ENCODE peak calls at places on chromosome 22, in five cellular contexts. D is Caco-2, B is PC-9, F is mammary epithelial cell, U is uterus. C is an unnamed sample. For H3K9me3, the result is how much of the 10 kb centered on the place peaks cover.

GRCh38 chr22:42553475-42554361 is at the start of gene SERHL2:
- DNase-seq in D (peak), B (peak), F (peak), U (peak), C (peak)

GRCh38 chr22:50076646-50077624 is 8.3 kb downstream of the MLC1 start:
- DNase-seq in D (no peak), B (no peak), F (no peak), U (no peak), C (no peak)

GRCh38 chr22:48489551-48490512 is 1337.8 kb downstream of the BRD1 start:
- DNase-seq in D (peak), B (no peak), F (no peak), U (no peak), C (no peak)

GRCh38 chr22:35312198-35313059 is 12.7 kb downstream of the TOM1 start:
- DNase-seq in D (peak), B (peak), F (peak), U (no peak), C (no peak)

GRCh38 chr22:29383740-29384139 is 4.6 kb downstream of the AP1B1 start:
- DNase-seq in D (peak), B (no peak), F (no peak), U (no peak), C (no peak)

GRCh38 chr22:37292641-37293040 is 10.3 kb downstream of the CYTH4 start:
- DNase-seq in D (no peak), B (no peak), F (no peak), U (no peak), C (no peak)

GRCh38 chr22:37416806-37417205 is 10.5 kb downstream of the ELFN2 start:
- DNase-seq in D (no peak), B (peak), F (no peak), U (no peak), C (no peak)

GRCh38 chr22:36371920-36372319 is 15.8 kb downstream of the MYH9 start:
- DNase-seq in D (no peak), B (no peak), F (no peak), U (no peak), C (no peak)

GRCh38 chr22:36301384-36301828 is 48.5 kb downstream of the APOL1 start:
- DNase-seq in D (peak), B (peak), F (peak), U (peak), C (peak)

GRCh38 chr22:50347157-50347556 is 4.0 kb downstream of the PPP6R2 start:
- DNase-seq in D (no peak), B (no peak), F (no peak), U (no peak), C (no peak)

GRCh38 chr22:39254789-39255298 is 10.1 kb upstream of the PDGFB start:
- DNase-seq in D (no peak), B (peak), F (peak), U (no peak), C (no peak)

GRCh38 chr22:38249301-38249700 is 23.5 kb downstream of the TMEM184B start:
- DNase-seq in D (no peak), B (no peak), F (no peak), U (no peak), C (no peak)

GRCh38 chr22:30565341-30565740 is 9.1 kb downstream of the GAL3ST1 start:
- DNase-seq in D (no peak), B (no peak), F (no peak), U (no peak), C (no peak)

GRCh38 chr22:37601540-37602442 is 6.8 kb upstream of the GGA1 start:
- DNase-seq in D (peak), B (peak), F (peak), U (no peak), C (no peak)

GRCh38 chr22:34812631-34813030 is 253.3 kb upstream of the ISX start:
- DNase-seq in D (no peak), B (no peak), F (peak), U (no peak), C (no peak)

GRCh38 chr22:49543876-49544275 is 283.8 kb downstream of the BRD1 start:
- DNase-seq in D (no peak), B (no peak), F (no peak), U (no peak), C (no peak)

GRCh38 chr22:49656291-49656851 is 171.3 kb downstream of the BRD1 start:
- DNase-seq in D (no peak), B (no peak), F (no peak), U (no peak), C (no peak)

GRCh38 chr22:28268176-28268575 is 349.1 kb upstream of the PITPNB start:
- DNase-seq in D (no peak), B (no peak), F (peak), U (no peak), C (no peak)

GRCh38 chr22:44442856-44443595 is 55.0 kb downstream of the RTL6 start:
- DNase-seq in D (no peak), B (no peak), F (no peak), U (no peak), C (no peak)

GRCh38 chr22:29838599-29838956 is 504 bp upstream of the ASCC2 start:
- DNase-seq in D (no peak), B (no peak), F (no peak), U (no peak), C (no peak)

GRCh38 chr22:22884010-22884887 is 3.4 kb upstream of the IGLL5 start:
- DNase-seq in D (peak), B (peak), F (peak), U (no peak), C (no peak)

GRCh38 chr22:48535868-48536690 is 1291.6 kb downstream of the BRD1 start:
- DNase-seq in D (no peak), B (no peak), F (no peak), U (no peak), C (no peak)

GRCh38 chr22:49026476-49027121 is 801.1 kb downstream of the BRD1 start:
- DNase-seq in D (no peak), B (no peak), F (no peak), U (no peak), C (no peak)

GRCh38 chr22:35464399-35464798 is 64.5 kb downstream of the MCM5 start:
- DNase-seq in D (no peak), B (no peak), F (no peak), U (no peak), C (no peak)

GRCh38 chr22:39135092-39135896 is 17.2 kb downstream of the CBX7 start:
- DNase-seq in D (peak), B (peak), F (peak), U (no peak), C (no peak)

GRCh38 chr22:36021649-36022048 is 7.0 kb downstream of the RBFOX2 start:
- DNase-seq in D (no peak), B (no peak), F (no peak), U (no peak), C (no peak)

GRCh38 chr22:43013355-43014061 is 1.4 kb downstream of the PACSIN2 start:
- DNase-seq in D (no peak), B (peak), F (peak), U (no peak), C (no peak)

GRCh38 chr22:49676783-49677494 is 150.7 kb downstream of the BRD1 start:
- DNase-seq in D (no peak), B (no peak), F (no peak), U (no peak), C (no peak)

GRCh38 chr22:40224702-40225101 is 47.0 kb downstream of the TNRC6B start:
- DNase-seq in D (no peak), B (no peak), F (no peak), U (no peak), C (no peak)

GRCh38 chr22:24107668-24108067 is 73.6 kb upstream of the SUSD2 start:
- DNase-seq in D (no peak), B (no peak), F (peak), U (peak), C (peak)

GRCh38 chr22:23878219-23878618 is 16.0 kb upstream of the MIF start:
- DNase-seq in D (no peak), B (no peak), F (no peak), U (no peak), C (no peak)

GRCh38 chr22:37284807-37285355 is 2.6 kb downstream of the CYTH4 start:
- DNase-seq in D (no peak), B (no peak), F (no peak), U (no peak), C (no peak)

GRCh38 chr22:47116426-47117341 is 354.2 kb downstream of the TBC1D22A start:
- DNase-seq in D (peak), B (no peak), F (no peak), U (peak), C (no peak)
- TF ChIP-seq CTCF in D (no peak), B (no peak), F (no peak), U (no peak), C (no peak)

GRCh38 chr22:45859231-45860161 is 117.5 kb downstream of the WNT7B start:
- DNase-seq in D (no peak), B (no peak), F (no peak), U (no peak), C (no peak)

GRCh38 chr22:45855961-45856360 is 121.0 kb downstream of the WNT7B start:
- DNase-seq in D (no peak), B (no peak), F (no peak), U (no peak), C (no peak)

GRCh38 chr22:45861259-45861658 is 115.7 kb downstream of the WNT7B start:
- DNase-seq in D (no peak), B (no peak), F (no peak), U (no peak), C (no peak)

GRCh38 chr22:45860201-45860600 is 116.8 kb downstream of the WNT7B start:
- DNase-seq in D (no peak), B (no peak), F (no peak), U (no peak), C (no peak)

GRCh38 chr22:45857519-45857918 is 119.4 kb downstream of the WNT7B start:
- DNase-seq in D (no peak), B (no peak), F (no peak), U (no peak), C (no peak)
- H3K9me3 ChIP-seq in D (under half), B (under half), F (under half), U (under half), C (under half)

GRCh38 chr22:17896552-17896951 is 122.3 kb upstream of the BID start:
- DNase-seq in D (peak), B (no peak), F (no peak), U (no peak), C (no peak)
- TF ChIP-seq CTCF in D (peak), B (peak), F (peak), U (no peak), C (peak)

GRCh38 chr22:47287516-47287915 is 525.1 kb downstream of the TBC1D22A start:
- DNase-seq in D (no peak), B (no peak), F (no peak), U (no peak), C (no peak)

GRCh38 chr22:47284822-47285221 is 522.4 kb downstream of the TBC1D22A start:
- DNase-seq in D (no peak), B (no peak), F (no peak), U (no peak), C (no peak)

GRCh38 chr22:47288640-47289039 is 526.2 kb downstream of the TBC1D22A start:
- DNase-seq in D (peak), B (no peak), F (no peak), U (peak), C (no peak)

GRCh38 chr22:47285981-47286380 is 523.5 kb downstream of the TBC1D22A start:
- DNase-seq in D (no peak), B (no peak), F (no peak), U (no peak), C (no peak)

GRCh38 chr22:47286590-47286989 is 524.1 kb downstream of the TBC1D22A start:
- DNase-seq in D (no peak), B (no peak), F (no peak), U (no peak), C (no peak)
- H3K9me3 ChIP-seq in D (under half), B (under half), F (under half), U (under half), C (under half)

DNA sequence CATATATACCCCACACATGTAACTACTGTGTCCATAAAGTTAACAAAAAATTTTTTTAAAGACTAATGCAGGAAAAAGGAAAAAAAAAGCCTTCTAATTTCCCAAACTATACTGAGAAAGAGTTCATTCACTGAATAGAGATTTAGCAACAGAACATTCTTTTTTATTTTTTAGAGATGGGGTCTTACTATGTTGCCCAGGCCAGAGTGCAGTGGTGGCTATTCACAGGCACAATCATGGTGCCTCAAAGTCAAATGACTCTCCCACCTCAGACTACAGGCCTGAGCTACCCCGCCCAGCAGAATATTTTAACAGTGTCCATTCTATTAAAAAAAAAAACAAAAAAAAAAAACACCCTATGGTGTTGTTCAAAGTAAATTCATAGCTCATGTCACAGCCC is 25.7 kb downstream of the DGCR2 start:
- DNase-seq in D (no peak), B (no peak), F (no peak), U (no peak), C (no peak)
- TF ChIP-seq CTCF in D (no peak), B (no peak), F (no peak), U (no peak), C (no peak)

GRCh38 chr22:16970446-16970845 is 37.6 kb downstream of the GAB4 start:
- DNase-seq in D (no peak), B (no peak), F (no peak), U (no peak), C (no peak)
- H3K9me3 ChIP-seq in D (under half), B (under half), F (under half), U (under half), C (half or more)

DNA sequence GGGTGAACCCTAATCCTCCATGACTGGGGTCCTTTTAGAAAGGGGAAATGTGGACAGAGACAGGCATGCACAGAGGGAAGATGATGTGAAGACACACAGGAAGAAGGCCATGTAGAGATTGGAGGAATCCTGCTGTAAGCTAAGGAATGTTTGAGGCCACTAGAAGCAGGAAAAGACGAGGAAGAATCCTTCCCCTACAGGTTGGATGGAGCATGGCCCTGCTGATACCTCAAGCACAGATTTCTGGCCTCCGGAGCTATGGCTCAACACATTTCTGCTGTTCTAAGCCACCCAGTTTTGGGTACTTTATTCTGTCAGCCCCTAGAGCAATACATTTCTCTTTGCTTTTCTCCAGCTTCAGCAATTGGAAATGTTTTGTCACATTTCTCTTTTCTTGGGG is 487.0 kb downstream of the MIAT start:
- DNase-seq in D (no peak), B (no peak), F (no peak), U (no peak), C (no peak)
- TF ChIP-seq CTCF in D (no peak), B (no peak), F (no peak), U (no peak), C (peak)

GRCh38 chr22:20786048-20786447 is 12.1 kb downstream of the SERPIND1 start:
- DNase-seq in D (no peak), B (no peak), F (no peak), U (no peak), C (no peak)

GRCh38 chr22:20787223-20787622 is 13.3 kb downstream of the SERPIND1 start:
- DNase-seq in D (no peak), B (no peak), F (no peak), U (no peak), C (no peak)

GRCh38 chr22:20788627-20789344 is 14.9 kb downstream of the SERPIND1 start:
- DNase-seq in D (no peak), B (no peak), F (no peak), U (no peak), C (no peak)

GRCh38 chr22:20786536-20786979 is 12.6 kb downstream of the SERPIND1 start:
- DNase-seq in D (no peak), B (no peak), F (no peak), U (no peak), C (no peak)

GRCh38 chr22:20787746-20788626 is 14.1 kb downstream of the SERPIND1 start:
- DNase-seq in D (no peak), B (no peak), F (no peak), U (no peak), C (no peak)
- H3K9me3 ChIP-seq in D (under half), B (under half), F (under half), U (under half), C (under half)

GRCh38 chr22:41285820-41286638 is at the start of gene RANGAP1:
- DNase-seq in D (peak), B (peak), F (peak), U (peak), C (peak)
- TF ChIP-seq CTCF in D (no peak), B (peak), F (no peak), U (peak), C (peak)

GRCh38 chr22:47423861-47424820 is 661.7 kb downstream of the TBC1D22A start:
- DNase-seq in D (no peak), B (no peak), F (no peak), U (no peak), C (no peak)

GRCh38 chr22:47420211-47420610 is 657.8 kb downstream of the TBC1D22A start:
- DNase-seq in D (no peak), B (no peak), F (no peak), U (no peak), C (no peak)

GRCh38 chr22:47423266-47423665 is 660.8 kb downstream of the TBC1D22A start:
- DNase-seq in D (no peak), B (no peak), F (no peak), U (no peak), C (no peak)

GRCh38 chr22:47421846-47422245 is 659.4 kb downstream of the TBC1D22A start:
- DNase-seq in D (no peak), B (no peak), F (no peak), U (no peak), C (no peak)

DNA sequence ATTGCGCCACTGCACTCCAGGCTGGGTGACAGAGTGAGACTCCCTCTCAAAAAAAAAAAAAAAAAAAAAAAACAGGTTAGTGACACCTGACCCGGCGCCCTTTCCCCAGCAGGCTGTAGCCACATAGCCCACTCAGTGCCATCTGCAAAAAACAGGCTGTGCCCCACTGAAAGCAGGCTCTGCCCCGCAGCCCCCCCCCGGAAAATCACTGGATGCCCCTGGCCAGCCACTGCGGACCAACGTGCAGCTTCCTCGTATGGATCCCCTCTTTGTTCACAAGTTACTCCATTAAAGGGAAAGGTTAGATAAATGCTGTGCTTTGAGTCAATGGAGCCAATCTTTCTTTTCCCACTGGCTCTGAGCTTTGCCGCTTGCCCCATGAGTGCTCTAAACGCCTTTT is 660.3 kb downstream of the TBC1D22A start:
- DNase-seq in D (no peak), B (no peak), F (no peak), U (no peak), C (no peak)
- H3K9me3 ChIP-seq in D (under half), B (under half), F (under half), U (under half), C (under half)

C was measured in AG04450.